ENCODE peak calls at places on chromosome 15, in five cellular contexts. R is uterus, M is endothelial cell of umbilical vein, W is A549, N is tibial nerve. L is an unnamed sample.
A peak's percentile ranks its signal among the peaks of the same experiment; 100 is the strongest.

GRCh38 chr15:85035980-85036379 is 54.3 kb downstream of the PDE8A start:
- DNase-seq in R (no peak), M (no peak), W (no peak), N (no peak), L (no peak)

GRCh38 chr15:35557544-35557943 is 11.6 kb upstream of the DPH6 start:
- DNase-seq in R (no peak), M (no peak), W (peak; percentile 13), N (no peak), L (peak; percentile 7)

GRCh38 chr15:61621146-61621545 is 392.0 kb upstream of the RORA start:
- DNase-seq in R (no peak), M (peak; percentile 21), W (no peak), N (no peak), L (no peak)

GRCh38 chr15:61069369-61070075 is 159.6 kb downstream of the RORA start:
- DNase-seq in R (no peak), M (peak; percentile 51), W (no peak), N (no peak), L (no peak)

GRCh38 chr15:68696532-68697363 is 118.0 kb downstream of the CORO2B start:
- DNase-seq in R (no peak), M (no peak), W (no peak), N (no peak), L (no peak)

GRCh38 chr15:56496635-56497034 is 31.7 kb upstream of the MNS1 start:
- DNase-seq in R (no peak), M (peak; percentile 78), W (peak; percentile 79), N (no peak), L (peak; percentile 21)

GRCh38 chr15:59237854-59238252 is 31.2 kb downstream of the LDHAL6B start:
- DNase-seq in R (no peak), M (no peak), W (no peak), N (no peak), L (no peak)

GRCh38 chr15:86892774-86893449 is 813.2 kb downstream of the AGBL1 start:
- DNase-seq in R (no peak), M (no peak), W (no peak), N (no peak), L (no peak)

GRCh38 chr15:95760508-95760907 is 570.0 kb upstream of the NR2F2 start:
- DNase-seq in R (no peak), M (peak; percentile 23), W (no peak), N (no peak), L (no peak)

GRCh38 chr15:101051291-101052030 is 132.3 kb downstream of the LRRK1 start:
- DNase-seq in R (no peak), M (no peak), W (no peak), N (no peak), L (no peak)

GRCh38 chr15:32786906-32787305 is 69.1 kb downstream of the GREM1 start:
- DNase-seq in R (no peak), M (no peak), W (no peak), N (no peak), L (no peak)

GRCh38 chr15:43942157-43942556 is 115.4 kb downstream of the WDR76 start:
- DNase-seq in R (no peak), M (no peak), W (no peak), N (no peak), L (no peak)

GRCh38 chr15:59904450-59904979 is 99.6 kb upstream of the FOXB1 start:
- DNase-seq in R (no peak), M (no peak), W (no peak), N (no peak), L (no peak)

GRCh38 chr15:80721476-80721875 is 26.4 kb downstream of the ABHD17C start:
- DNase-seq in R (no peak), M (no peak), W (no peak), N (no peak), L (no peak)

GRCh38 chr15:85865070-85865684 is 70.5 kb upstream of the KLHL25 start:
- DNase-seq in R (peak; percentile 46), M (peak; percentile 38), W (peak; percentile 80), N (no peak), L (no peak)

GRCh38 chr15:37098468-37099320 is 1.7 kb downstream of the MEIS2 start:
- DNase-seq in R (peak; percentile 44), M (peak; percentile 56), W (peak; percentile 17), N (no peak), L (peak; percentile 15)

GRCh38 chr15:101167366-101167790 is 84.5 kb downstream of the CHSY1 start:
- DNase-seq in R (no peak), M (peak; percentile 91), W (no peak), N (no peak), L (no peak)

GRCh38 chr15:41866263-41866703 is 27.6 kb downstream of the SPTBN5 start:
- DNase-seq in R (no peak), M (no peak), W (no peak), N (no peak), L (no peak)

GRCh38 chr15:81107889-81108288 is 26.2 kb upstream of the CFAP161 start:
- DNase-seq in R (no peak), M (peak; percentile 13), W (no peak), N (no peak), L (no peak)

GRCh38 chr15:25182736-25183445 is 228.1 kb downstream of the SNRPN start:
- DNase-seq in R (no peak), M (no peak), W (no peak), N (no peak), L (no peak)

GRCh38 chr15:27573800-27574485 is 525.2 kb downstream of the OCA2 start:
- DNase-seq in R (no peak), M (no peak), W (no peak), N (no peak), L (no peak)

GRCh38 chr15:87829651-87830050 is 426.9 kb downstream of the NTRK3 start:
- DNase-seq in R (no peak), M (no peak), W (no peak), N (no peak), L (no peak)

GRCh38 chr15:85752591-85752990 is 42.1 kb downstream of the KLHL25 start:
- DNase-seq in R (peak; percentile 34), M (no peak), W (no peak), N (peak; percentile 10), L (no peak)

GRCh38 chr15:63984331-63984730 is 62.0 kb downstream of the DAPK2 start:
- DNase-seq in R (no peak), M (no peak), W (no peak), N (no peak), L (no peak)

GRCh38 chr15:38671675-38672141 is 107.1 kb upstream of the RASGRP1 start:
- DNase-seq in R (no peak), M (no peak), W (no peak), N (no peak), L (no peak)
- TF ChIP-seq POLR2A in R (no peak), M (no peak), W (no peak), N (no peak), L (no peak)

GRCh38 chr15:72473670-72474465 is at the start of gene ARIH1:
- DNase-seq in R (peak; percentile 98), M (peak; percentile 96), W (peak; percentile 81), N (peak; percentile 94), L (peak; percentile 55)
- TF ChIP-seq POLR2A in R (peak; percentile 100), M (peak; percentile 90), W (peak; percentile 95), N (peak; percentile 99), L (peak; percentile 98)

GRCh38 chr15:90531147-90531546 is 1.4 kb downstream of the CRTC3 start:
- DNase-seq in R (no peak), M (no peak), W (no peak), N (no peak), L (no peak)

GRCh38 chr15:90530250-90531051 is 728 bp downstream of the CRTC3 start:
- DNase-seq in R (peak; percentile 41), M (peak; percentile 51), W (peak; percentile 69), N (peak; percentile 19), L (peak; percentile 36)

GRCh38 chr15:90529008-90529368 is 735 bp upstream of the CRTC3 start:
- DNase-seq in R (no peak), M (no peak), W (no peak), N (no peak), L (no peak)

GRCh38 chr15:90535254-90535653 is 5.5 kb downstream of the CRTC3 start:
- DNase-seq in R (no peak), M (no peak), W (no peak), N (no peak), L (no peak)

DNA sequence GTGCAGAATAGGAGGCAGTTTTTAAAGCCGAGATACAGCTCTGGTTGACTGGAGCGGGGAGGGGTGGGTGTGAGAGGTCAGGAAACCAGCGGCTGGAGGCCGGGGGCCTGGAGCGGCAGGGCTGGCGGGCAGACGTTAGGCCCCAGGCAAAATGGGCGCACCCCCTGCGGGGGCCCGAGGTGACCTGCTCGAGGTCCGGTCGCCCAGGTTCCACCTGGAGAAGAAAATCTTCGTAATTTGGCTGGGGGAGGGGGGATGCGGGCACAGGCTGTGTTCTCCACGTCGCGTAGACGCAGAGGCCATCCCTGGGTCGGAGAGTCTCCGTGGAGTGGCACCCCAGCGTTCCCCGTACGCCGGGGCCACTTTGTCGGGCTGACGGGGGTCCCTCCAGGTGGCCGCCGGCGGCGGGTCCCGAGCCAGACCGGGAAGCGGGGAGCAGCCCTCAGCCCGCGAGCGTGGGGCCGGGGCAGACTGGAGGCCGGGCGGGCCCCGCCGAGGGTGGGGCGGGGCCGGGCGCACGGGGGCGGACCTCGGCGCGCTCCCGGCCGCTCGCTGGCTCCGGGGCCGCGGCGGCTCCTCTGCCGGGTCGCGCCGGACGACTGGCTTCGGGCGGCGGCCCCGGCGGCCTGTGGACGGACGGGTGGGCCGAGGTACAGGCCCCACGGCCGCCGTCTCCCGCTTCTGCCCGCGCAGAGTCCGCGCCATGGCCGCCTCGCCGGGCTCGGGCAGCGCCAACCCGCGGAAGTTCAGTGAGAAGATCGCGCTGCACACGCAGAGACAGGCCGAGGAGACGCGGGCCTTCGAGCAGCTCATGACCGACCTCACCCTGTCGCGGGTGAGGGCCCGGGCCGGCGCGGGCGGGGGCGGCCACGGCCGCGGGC is at the start of gene CRTC3:
- DNase-seq in R (peak; percentile 63), M (peak; percentile 49), W (peak; percentile 74), N (peak; percentile 23), L (peak; percentile 50)
- TF ChIP-seq POLR2A in R (peak; percentile 80), M (peak; percentile 74), W (peak; percentile 82), N (peak; percentile 67), L (peak; percentile 70)

GRCh38 chr15:92882697-92883642 is 17.2 kb upstream of the CHD2 start:
- DNase-seq in R (peak; percentile 38), M (no peak), W (no peak), N (no peak), L (no peak)

GRCh38 chr15:92881838-92882696 is 18.1 kb upstream of the CHD2 start:
- DNase-seq in R (peak; percentile 99), M (peak; percentile 100), W (peak; percentile 99), N (peak; percentile 98), L (peak; percentile 82)

GRCh38 chr15:92881570-92881837 is 18.6 kb upstream of the CHD2 start:
- DNase-seq in R (no peak), M (no peak), W (no peak), N (no peak), L (no peak)

GRCh38 chr15:92879949-92880725 is 20.0 kb upstream of the CHD2 start:
- DNase-seq in R (no peak), M (no peak), W (no peak), N (no peak), L (no peak)

DNA sequence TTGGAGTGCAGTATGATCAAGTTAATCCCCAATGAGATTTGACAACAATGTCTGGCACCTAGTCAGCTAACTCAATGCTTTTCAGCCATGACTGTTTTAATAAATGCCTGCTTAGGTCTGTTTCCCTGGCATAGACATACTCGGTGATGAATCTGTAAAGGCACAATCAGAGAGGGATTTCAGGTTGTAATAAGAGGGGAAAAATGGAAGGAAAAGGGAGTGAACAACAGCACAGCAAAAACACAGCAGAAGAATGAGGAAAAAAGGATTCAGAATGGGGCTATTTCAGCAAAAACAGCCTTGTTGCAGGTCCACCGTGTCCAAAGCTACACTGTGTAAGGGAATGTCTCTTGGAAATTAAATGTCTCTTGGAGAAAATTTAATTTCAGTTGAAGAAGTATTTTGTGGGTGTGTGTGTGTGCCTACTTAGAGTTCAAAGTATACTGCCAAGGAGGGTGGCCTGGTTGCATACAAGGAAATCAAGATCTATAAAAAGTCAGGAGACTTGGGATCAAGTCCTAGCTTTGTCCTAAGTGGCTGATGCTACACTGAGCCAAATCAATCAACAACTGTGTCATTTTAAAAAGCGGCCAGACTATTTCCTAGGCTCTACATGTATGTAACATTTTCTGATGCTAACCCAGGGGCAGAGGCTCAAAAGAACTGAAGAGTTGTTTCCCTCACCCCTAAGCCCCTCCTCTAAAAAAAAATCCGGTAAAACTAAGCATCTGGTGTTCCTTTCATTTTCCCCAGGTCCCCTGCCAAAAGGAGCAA is 19.1 kb upstream of the CHD2 start:
- DNase-seq in R (no peak), M (no peak), W (no peak), N (no peak), L (no peak)
- TF ChIP-seq POLR2A in R (no peak), M (no peak), W (no peak), N (no peak), L (no peak)